ENCODE peak calls at places on chromosomes 3 and 15, in four cellular contexts. V is H9, C is mesenchymal stem cell, J is neuronal stem cell. Q is an unnamed sample.

GRCh38 chr3:171056528-171056927 is 30.0 kb upstream of the SLC2A2 start:
- DNase-seq in V (no peak), J (no peak), C (peak), Q (no peak)

GRCh38 chr3:94185753-94186152 is 122.9 kb downstream of the NSUN3 start:
- DNase-seq in J (no peak), V (no peak), C (no peak), Q (no peak)

GRCh38 chr3:142040941-142041575 is 108.3 kb downstream of the TFDP2 start:
- DNase-seq in C (no peak), J (no peak), V (no peak), Q (no peak)

GRCh38 chr3:17771177-17772048 is 29.0 kb upstream of the TBC1D5 start:
- DNase-seq in J (no peak), V (no peak), C (peak), Q (no peak)

GRCh38 chr3:171469376-171469775 is 9.2 kb upstream of the TNIK start:
- DNase-seq in J (no peak), C (no peak), V (no peak), Q (no peak)

GRCh38 chr3:155912574-155913190 is 42.2 kb downstream of the GMPS start:
- DNase-seq in J (no peak), V (no peak), C (no peak), Q (peak)

GRCh38 chr15:101161656-101162055 is 90.2 kb downstream of the CHSY1 start:
- DNase-seq in C (no peak), V (no peak), J (no peak), Q (no peak)

GRCh38 chr15:62782100-62782791 is 260.3 kb upstream of the TPM1 start:
- DNase-seq in C (peak), V (peak), J (peak), Q (peak)

GRCh38 chr3:196694202-196694638 is 17.8 kb downstream of the CEP19 start:
- DNase-seq in C (no peak), V (no peak), J (no peak), Q (no peak)

GRCh38 chr15:77023576-77024272 is 28.8 kb downstream of the PSTPIP1 start:
- DNase-seq in C (no peak), V (peak), J (no peak), Q (no peak)

GRCh38 chr3:130093741-130094391 is 12.2 kb downstream of the ALG1L2 start:
- DNase-seq in J (no peak), C (no peak), V (peak), Q (peak)

GRCh38 chr15:35182841-35183479 is 97.9 kb upstream of the NANOGP8 start:
- DNase-seq in V (peak), J (peak), C (no peak), Q (peak)

GRCh38 chr15:85681391-85681790 is 113.3 kb downstream of the KLHL25 start:
- DNase-seq in C (no peak), J (no peak), V (no peak), Q (peak)

GRCh38 chr3:66593978-66594377 is 93.2 kb upstream of the LRIG1 start:
- DNase-seq in V (no peak), J (no peak), C (peak), Q (peak)

DNA sequence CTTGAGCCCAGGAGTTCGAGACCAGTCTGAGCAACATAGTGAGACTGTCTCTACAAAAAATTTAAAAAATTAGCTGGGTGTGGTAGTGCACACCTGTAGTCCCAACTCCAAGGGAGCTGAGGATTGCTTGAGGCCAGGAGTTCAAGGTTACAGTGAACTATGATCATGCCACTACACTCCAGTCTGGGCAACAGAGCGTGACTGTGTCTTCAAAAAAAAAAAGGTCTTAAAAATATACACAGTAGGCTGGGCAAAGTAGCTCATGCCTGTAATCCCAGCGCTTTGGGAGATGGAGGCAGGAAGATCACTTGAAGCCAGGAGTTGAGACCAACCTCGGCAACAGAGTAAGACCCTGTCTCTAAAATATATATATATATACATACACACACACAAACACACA is 11.2 kb upstream of the CAMK1 start:
- DNase-seq in J (no peak), C (no peak), V (no peak), Q (no peak)
- H3K9ac ChIP-seq in J (no peak), C (no peak), V (no peak), Q (no peak)

DNA sequence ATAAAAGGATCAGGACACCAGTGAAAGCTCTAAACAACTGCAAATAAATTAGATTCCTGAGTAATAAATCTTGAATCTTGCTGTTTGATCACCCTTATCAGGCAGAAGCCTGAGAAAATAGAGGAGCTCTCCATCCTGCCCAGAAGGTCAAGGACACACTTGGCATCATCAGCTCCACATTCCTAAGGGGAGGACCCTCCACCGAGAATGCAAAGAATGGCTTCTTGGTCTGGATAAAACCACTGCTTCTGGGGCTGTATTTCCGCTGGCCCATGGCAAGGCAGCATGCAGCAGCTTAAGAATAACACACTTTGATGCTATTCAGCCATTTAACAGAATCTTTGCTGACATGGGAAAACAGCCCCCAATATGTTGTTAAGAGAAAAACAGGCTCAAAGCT is 108.9 kb upstream of the TSC22D2 start:
- DNase-seq in J (no peak), V (peak), C (peak), Q (peak)
- H3K4me2 ChIP-seq in J (no peak), V (no peak), C (no peak), Q (no peak)

GRCh38 chr15:40070608-40071218 is 31.7 kb upstream of the SRP14 start:
- DNase-seq in C (no peak), J (no peak), V (no peak), Q (no peak)

GRCh38 chr15:40067921-40068624 is 29.1 kb upstream of the SRP14 start:
- DNase-seq in J (no peak), C (no peak), V (no peak), Q (no peak)

GRCh38 chr15:40070166-40070557 is 31.2 kb upstream of the SRP14 start:
- DNase-seq in J (no peak), V (no peak), C (no peak), Q (no peak)

GRCh38 chr15:40072216-40072990 is 33.4 kb upstream of the SRP14 start:
- DNase-seq in V (peak), C (no peak), J (no peak), Q (no peak)

GRCh38 chr15:40069178-40070165 is 30.5 kb upstream of the SRP14 start:
- DNase-seq in C (no peak), V (peak), J (no peak), Q (peak)
- H3K23ac ChIP-seq in C (no peak), V (no peak), J (peak), Q (no peak)

GRCh38 chr3:101779047-101779807 is at the start of gene NXPE3:
- DNase-seq in C (peak), V (peak), J (peak), Q (peak)
- H3K9ac ChIP-seq in C (peak), V (no peak), J (peak), Q (peak)

DNA sequence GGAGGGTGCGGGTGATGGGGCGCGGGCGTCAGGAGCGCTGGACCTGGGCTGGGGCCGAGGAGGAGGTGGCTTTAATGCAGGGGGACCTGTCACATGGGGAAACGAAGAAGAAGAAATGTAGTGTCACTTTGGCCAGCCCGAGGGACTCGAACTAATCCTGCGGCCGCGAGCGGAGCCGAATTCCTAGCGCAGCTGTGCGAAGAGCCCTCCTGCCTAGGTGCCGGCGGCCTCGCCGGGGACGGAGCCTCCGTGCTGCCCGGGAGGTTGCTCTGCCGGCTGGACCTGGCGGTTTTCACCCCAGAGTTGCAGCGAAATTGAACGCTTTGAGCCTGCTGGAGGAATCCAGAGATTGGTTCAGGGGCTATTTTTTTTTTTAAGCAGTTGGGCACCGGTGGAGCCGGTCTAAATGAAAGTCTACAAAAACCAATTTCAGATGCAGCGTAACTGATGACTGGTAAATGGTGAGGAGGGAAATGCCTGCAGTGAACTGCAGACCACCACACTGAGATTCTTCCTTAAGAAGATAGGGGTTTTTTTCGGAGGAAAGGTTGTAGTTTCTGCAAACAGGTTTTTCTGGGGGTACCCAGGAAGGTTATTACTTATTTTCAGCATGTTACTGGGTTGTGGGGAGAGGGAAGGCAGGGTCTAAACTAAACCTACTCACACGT is 674 bp downstream of the TMEM108 start:
- DNase-seq in C (no peak), V (peak), J (peak), Q (peak)
- H3K4me2 ChIP-seq in C (peak), V (peak), J (peak), Q (peak)

GRCh38 chr3:177197041-177197933 is at the start of gene TBL1XR1:
- DNase-seq in V (peak), C (peak), J (peak), Q (peak)
- H3K23ac ChIP-seq in V (peak), C (peak), J (no peak), Q (peak)

GRCh38 chr3:48405343-48405881 is 24.5 kb downstream of the PLXNB1 start:
- DNase-seq in C (no peak), J (no peak), V (no peak), Q (no peak)

GRCh38 chr3:48403533-48404439 is 26.1 kb downstream of the PLXNB1 start:
- DNase-seq in J (no peak), C (no peak), V (no peak), Q (no peak)

GRCh38 chr3:48405971-48406370 is 23.9 kb downstream of the PLXNB1 start:
- DNase-seq in V (no peak), J (no peak), C (no peak), Q (no peak)

GRCh38 chr3:48402907-48403306 is 27.0 kb downstream of the PLXNB1 start:
- DNase-seq in J (no peak), C (no peak), V (no peak), Q (no peak)

GRCh38 chr3:48404440-48405342 is 25.2 kb downstream of the PLXNB1 start:
- DNase-seq in V (peak), C (no peak), J (no peak), Q (no peak)
- H3K9ac ChIP-seq in V (no peak), C (no peak), J (no peak), Q (no peak)

DNA sequence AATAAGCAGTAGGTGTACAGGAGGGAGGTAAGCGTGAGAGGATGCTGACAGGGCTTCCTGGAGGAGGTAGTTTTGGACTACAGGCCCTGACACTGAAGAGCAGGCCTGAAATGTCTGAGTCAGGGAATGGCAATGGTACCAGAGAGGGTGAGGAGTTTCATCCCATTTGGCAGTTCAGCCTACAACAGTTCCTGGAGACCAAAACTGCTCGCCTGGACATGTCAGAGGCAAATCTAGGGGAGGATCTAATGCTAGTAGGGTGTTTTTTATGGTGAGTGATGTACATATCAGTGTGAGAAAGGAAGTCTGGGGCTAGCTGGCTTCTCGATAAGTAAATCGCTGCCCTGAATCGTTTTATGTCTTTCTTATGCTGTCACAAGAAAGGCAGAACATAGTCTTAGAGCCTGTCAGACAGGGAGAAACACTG is 13.8 kb upstream of the TNFSF10 start:
- DNase-seq in C (no peak), J (no peak), V (no peak), Q (no peak)
- H3K4me2 ChIP-seq in C (no peak), J (no peak), V (no peak), Q (no peak)

DNA sequence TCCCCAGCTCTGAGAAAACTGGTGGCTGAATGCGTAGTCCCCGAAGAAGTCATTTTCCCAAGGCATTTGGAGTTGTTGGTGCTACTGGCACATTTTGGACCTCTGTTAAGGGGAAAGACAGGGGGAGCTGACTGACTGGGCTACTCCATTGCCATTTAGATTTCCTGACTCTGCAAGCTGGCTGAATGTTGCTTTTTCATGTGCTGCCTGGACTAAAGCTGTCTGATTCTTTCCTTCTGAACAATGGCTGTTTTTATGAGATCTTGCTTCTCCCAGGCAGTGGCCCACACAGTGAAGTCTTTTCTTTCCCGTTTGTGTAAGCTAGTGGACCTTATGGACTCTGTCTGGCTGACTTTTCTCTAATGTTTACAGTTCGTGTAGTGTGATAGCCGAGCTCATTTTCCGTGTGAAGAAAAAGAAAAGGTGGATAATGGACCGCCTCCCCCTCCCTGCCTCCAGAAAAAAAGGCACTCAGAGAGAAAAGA is 38.2 kb upstream of the TRAK1 start:
- DNase-seq in J (no peak), V (no peak), C (peak), Q (no peak)
- H3K23ac ChIP-seq in J (no peak), V (no peak), C (no peak), Q (no peak)

GRCh38 chr3:62131620-62132019 is 241.7 kb downstream of the FEZF2 start:
- DNase-seq in J (no peak), V (no peak), C (no peak), Q (peak)
- H3K9ac ChIP-seq in J (no peak), V (no peak), C (peak), Q (no peak)